ENCODE peak calls at places on chromosomes 1 and 21, in nine cellular contexts. A, F, Q, U, S, C, D, E and H are unnamed samples.

GRCh38 chr1:209875510-209875909 is 47.7 kb downstream of the UTP25 start:
- DNase-seq in A (no peak), F (peak), Q (no peak), U (no peak), S (peak), C (peak), D (no peak), E (no peak), H (no peak)

GRCh38 chr1:111199881-111200801 is at the start of gene DENND2D:
- DNase-seq in A (no peak), F (no peak), Q (peak), U (peak), S (no peak), C (no peak), D (peak), E (no peak), H (no peak)

GRCh38 chr1:96710708-96711477 is 10.7 kb upstream of the PTBP2 start:
- DNase-seq in A (no peak), F (no peak), Q (no peak), U (no peak), S (peak), C (peak), D (no peak), E (no peak), H (no peak)

GRCh38 chr1:84540759-84541158 is 33.5 kb downstream of the CTBS start:
- DNase-seq in A (no peak), F (no peak), Q (no peak), U (no peak), S (no peak), C (no peak), D (no peak), E (no peak), H (peak)

GRCh38 chr21:33901421-33902288 is 13.9 kb downstream of the ATP5PO start:
- DNase-seq in A (peak), F (peak), Q (no peak), U (no peak), S (peak), C (peak), D (peak), E (peak), H (peak)

GRCh38 chr1:185352067-185352466 is 35.0 kb upstream of the IVNS1ABP start:
- DNase-seq in A (no peak), F (no peak), Q (no peak), U (no peak), S (peak), C (peak), D (no peak), E (no peak), H (no peak)

GRCh38 chr1:55718758-55719671 is 503.9 kb upstream of the USP24 start:
- DNase-seq in A (no peak), F (peak), Q (no peak), U (peak), S (peak), C (peak), D (peak), E (peak), H (peak)

GRCh38 chr1:169044296-169044695 is 62.2 kb upstream of the ATP1B1 start:
- DNase-seq in A (no peak), F (no peak), Q (no peak), U (no peak), S (no peak), C (peak), D (no peak), E (no peak), H (no peak)

GRCh38 chr1:45864124-45864721 is 60.8 kb downstream of the MAST2 start:
- DNase-seq in A (no peak), F (no peak), Q (no peak), U (no peak), S (no peak), C (peak), D (no peak), E (no peak), H (no peak)

GRCh38 chr1:117673405-117673804 is 67.6 kb downstream of the TENT5C start:
- DNase-seq in A (no peak), F (no peak), Q (no peak), U (no peak), S (peak), C (peak), D (no peak), E (no peak), H (no peak)

GRCh38 chr1:67590329-67590728 is 94.7 kb upstream of the GADD45A start:
- DNase-seq in A (no peak), F (no peak), Q (no peak), U (no peak), S (peak), C (no peak), D (peak), E (peak), H (peak)

GRCh38 chr21:36105327-36105842 is 29.5 kb upstream of the CBR3 start:
- DNase-seq in A (no peak), F (no peak), Q (no peak), U (no peak), S (no peak), C (no peak), D (no peak), E (no peak), H (no peak)

GRCh38 chr21:44589586-44590305 is 2.6 kb downstream of the KRTAP10-6 start:
- DNase-seq in A (no peak), F (no peak), Q (peak), U (no peak), S (no peak), C (no peak), D (no peak), E (no peak), H (no peak)

GRCh38 chr1:101282314-101283087 is 45.7 kb downstream of the S1PR1 start:
- DNase-seq in A (no peak), F (no peak), Q (no peak), U (no peak), S (peak), C (no peak), D (no peak), E (no peak), H (no peak)

GRCh38 chr1:72280131-72280530 is 2.2 kb downstream of the NEGR1 start:
- DNase-seq in A (no peak), F (no peak), Q (no peak), U (no peak), S (no peak), C (no peak), D (no peak), E (no peak), H (no peak)

GRCh38 chr1:72280714-72281113 is 1.6 kb downstream of the NEGR1 start:
- DNase-seq in A (no peak), F (no peak), Q (no peak), U (no peak), S (no peak), C (no peak), D (no peak), E (no peak), H (no peak)

GRCh38 chr1:72282271-72282656 is at the start of gene NEGR1:
- DNase-seq in A (peak), F (no peak), Q (peak), U (peak), S (peak), C (peak), D (peak), E (peak), H (peak)

GRCh38 chr1:72281637-72282270 is 585 bp downstream of the NEGR1 start:
- DNase-seq in A (no peak), F (no peak), Q (no peak), U (no peak), S (peak), C (no peak), D (peak), E (no peak), H (no peak)

DNA sequence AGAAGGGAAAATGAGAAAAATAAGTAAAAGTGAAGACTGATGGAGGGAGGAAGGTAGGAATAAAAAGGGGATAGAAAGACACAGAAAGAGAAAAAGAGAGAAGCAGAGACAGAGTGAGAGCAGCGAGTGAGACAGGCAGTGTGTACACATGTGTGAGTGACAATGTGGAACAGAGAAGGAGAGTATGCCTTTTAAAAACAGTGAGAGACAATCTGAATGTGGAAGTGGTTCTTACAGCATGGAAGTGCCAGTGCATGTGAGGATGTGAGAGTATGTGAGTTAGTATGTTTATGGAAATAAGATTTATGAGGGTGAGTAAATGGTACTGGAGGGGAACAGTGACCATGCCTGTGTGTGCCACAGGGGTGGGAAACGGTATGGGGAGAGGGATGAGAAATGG is 1.2 kb downstream of the NEGR1 start:
- DNase-seq in A (no peak), F (no peak), Q (no peak), U (no peak), S (peak), C (no peak), D (no peak), E (no peak), H (no peak)
- H3K27ac ChIP-seq in A (no peak), F (no peak), Q (no peak), U (peak), S (no peak), C (no peak), D (peak), E (peak), H (no peak)

DNA sequence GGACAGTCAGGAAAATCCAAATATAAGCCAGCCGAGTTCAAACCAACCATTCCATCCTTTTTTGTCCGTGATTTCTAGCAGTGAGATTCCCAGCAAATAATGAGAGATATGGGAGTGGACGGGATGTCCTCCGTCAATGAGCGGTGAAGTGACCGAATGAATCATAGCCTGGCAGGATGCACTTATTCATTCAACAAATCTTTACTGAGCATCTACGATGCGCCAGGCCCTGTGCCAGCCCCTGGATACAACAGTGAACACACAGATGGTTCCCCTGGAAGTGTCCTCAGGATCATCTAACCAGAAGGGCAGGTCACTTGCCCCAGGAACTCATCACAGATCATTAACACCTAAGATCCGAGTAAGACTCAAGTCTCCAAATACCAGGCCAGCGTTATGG is 8.2 kb upstream of the PLEKHA6 start:
- DNase-seq in A (no peak), F (no peak), Q (no peak), U (no peak), S (no peak), C (no peak), D (no peak), E (no peak), H (no peak)
- H3K27ac ChIP-seq in A (no peak), F (no peak), Q (no peak), U (no peak), S (no peak), C (no peak), D (no peak), E (no peak), H (no peak)

DNA sequence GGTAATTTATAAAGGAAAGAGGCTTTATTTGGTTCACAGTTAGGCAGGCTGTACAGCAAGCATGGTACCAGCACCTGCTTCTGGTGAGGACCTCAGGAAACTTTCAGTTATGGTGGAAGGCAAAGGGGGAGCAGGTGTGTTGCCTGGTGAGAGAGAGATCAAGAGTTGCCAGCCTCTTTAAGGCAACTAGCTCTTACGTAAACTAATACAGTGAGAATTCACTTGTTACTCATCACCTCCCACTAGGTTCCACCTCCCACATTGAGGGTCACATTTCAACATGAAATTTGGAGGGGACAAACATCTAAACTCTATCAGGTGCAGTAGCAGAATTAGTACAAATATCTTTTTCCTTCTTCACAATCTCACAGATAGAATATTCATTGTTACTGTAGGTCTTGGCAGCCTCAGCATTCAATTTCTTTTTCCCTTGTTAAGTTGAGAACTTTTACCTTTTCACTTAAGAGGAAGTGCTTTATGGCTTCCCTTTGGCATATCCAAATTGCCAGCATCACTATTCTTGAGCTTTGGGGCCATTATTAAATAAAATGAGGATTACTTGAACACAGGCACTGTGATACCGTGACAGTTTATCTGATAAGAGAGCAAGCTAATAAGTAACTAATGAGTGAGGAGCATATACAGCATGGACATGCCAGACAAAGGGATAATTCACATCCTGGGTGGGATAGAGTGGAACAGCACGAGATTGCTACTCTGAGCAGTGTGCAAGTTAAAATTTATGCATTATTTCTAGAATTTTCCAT is 48.4 kb downstream of the MAGI3 start:
- DNase-seq in A (no peak), F (no peak), Q (no peak), U (no peak), S (no peak), C (no peak), D (no peak), E (no peak), H (no peak)
- H3K27ac ChIP-seq in A (peak), F (peak), Q (no peak), U (no peak), S (no peak), C (no peak), D (no peak), E (no peak), H (no peak)

GRCh38 chr1:3482590-3482899 is 28.1 kb downstream of the ARHGEF16 start:
- DNase-seq in A (no peak), F (no peak), Q (no peak), U (no peak), S (no peak), C (no peak), D (no peak), E (no peak), H (no peak)
- H3K27ac ChIP-seq in A (no peak), F (peak), Q (peak), U (no peak), S (no peak), C (no peak), D (no peak), E (no peak), H (no peak)

GRCh38 chr1:17603091-17603841 is 63.8 kb downstream of the ARHGEF10L start:
- DNase-seq in A (peak), F (no peak), Q (no peak), U (no peak), S (no peak), C (no peak), D (no peak), E (no peak), H (no peak)
- H3K27ac ChIP-seq in A (peak), F (no peak), Q (no peak), U (peak), S (no peak), C (no peak), D (peak), E (peak), H (no peak)